ENCODE peak calls at places on chromosomes 1 and 21, in seven cellular contexts. One of them, this sample, is unnamed.
A peak's percentile ranks its signal among the peaks of the same experiment; 100 is the strongest.

GRCh38 chr21:17370750-17371325 is 142.0 kb upstream of the CXADR start:
- DNase-seq in renal cortical epithelial cell: no peak
- DNase-seq in HuH-7.5: no peak
- DNase-seq in lung microvascular endothelial cell: peak; percentile 35
- DNase-seq in T47D: no peak
- DNase-seq in germinal center: no peak
- DNase-seq in stimulated activated CD8-positive, alpha-beta memory T cell treated with anti-CD3 and anti-CD28 coated beads, Interleukin-7, amount 100 ng/mL, for 1 hour: no peak
- DNase-seq in this sample: no peak

GRCh38 chr1:211642870-211643269 is 32.6 kb downstream of the NEK2 start:
- DNase-seq in renal cortical epithelial cell: no peak
- DNase-seq in HuH-7.5: no peak
- DNase-seq in lung microvascular endothelial cell: no peak
- DNase-seq in T47D: no peak
- DNase-seq in germinal center: no peak
- DNase-seq in stimulated activated CD8-positive, alpha-beta memory T cell treated with anti-CD3 and anti-CD28 coated beads, Interleukin-7, amount 100 ng/mL, for 1 hour: no peak
- DNase-seq in this sample: no peak

GRCh38 chr1:89871768-89872473 is 51.1 kb downstream of the LRRC8D start:
- DNase-seq in renal cortical epithelial cell: no peak
- DNase-seq in HuH-7.5: no peak
- DNase-seq in lung microvascular endothelial cell: no peak
- DNase-seq in T47D: no peak
- DNase-seq in germinal center: no peak
- DNase-seq in stimulated activated CD8-positive, alpha-beta memory T cell treated with anti-CD3 and anti-CD28 coated beads, Interleukin-7, amount 100 ng/mL, for 1 hour: no peak
- DNase-seq in this sample: no peak

GRCh38 chr1:91643431-91643830 is 142.8 kb downstream of the CDC7 start:
- DNase-seq in renal cortical epithelial cell: no peak
- DNase-seq in HuH-7.5: no peak
- DNase-seq in lung microvascular endothelial cell: no peak
- DNase-seq in T47D: no peak
- DNase-seq in germinal center: no peak
- DNase-seq in stimulated activated CD8-positive, alpha-beta memory T cell treated with anti-CD3 and anti-CD28 coated beads, Interleukin-7, amount 100 ng/mL, for 1 hour: no peak
- DNase-seq in this sample: no peak

GRCh38 chr21:36022704-36023103 is 37.6 kb downstream of the SETD4 start:
- DNase-seq in renal cortical epithelial cell: no peak
- DNase-seq in HuH-7.5: no peak
- DNase-seq in lung microvascular endothelial cell: no peak
- DNase-seq in T47D: no peak
- DNase-seq in germinal center: no peak
- DNase-seq in stimulated activated CD8-positive, alpha-beta memory T cell treated with anti-CD3 and anti-CD28 coated beads, Interleukin-7, amount 100 ng/mL, for 1 hour: no peak
- DNase-seq in this sample: no peak

GRCh38 chr1:84693774-84694173 is 3.5 kb upstream of the SSX2IP start:
- DNase-seq in renal cortical epithelial cell: no peak
- DNase-seq in HuH-7.5: no peak
- DNase-seq in lung microvascular endothelial cell: no peak
- DNase-seq in T47D: no peak
- DNase-seq in germinal center: no peak
- DNase-seq in stimulated activated CD8-positive, alpha-beta memory T cell treated with anti-CD3 and anti-CD28 coated beads, Interleukin-7, amount 100 ng/mL, for 1 hour: no peak
- DNase-seq in this sample: no peak

GRCh38 chr21:39373634-39374033 is 24.7 kb upstream of the HMGN1 start:
- DNase-seq in renal cortical epithelial cell: peak; percentile 68
- DNase-seq in HuH-7.5: no peak
- DNase-seq in lung microvascular endothelial cell: peak; percentile 73
- DNase-seq in T47D: peak; percentile 78
- DNase-seq in germinal center: no peak
- DNase-seq in stimulated activated CD8-positive, alpha-beta memory T cell treated with anti-CD3 and anti-CD28 coated beads, Interleukin-7, amount 100 ng/mL, for 1 hour: no peak
- DNase-seq in this sample: peak; percentile 47

GRCh38 chr1:18110598-18110939 is 3.0 kb downstream of the IGSF21 start:
- DNase-seq in renal cortical epithelial cell: no peak
- DNase-seq in HuH-7.5: no peak
- DNase-seq in lung microvascular endothelial cell: no peak
- DNase-seq in T47D: no peak
- DNase-seq in germinal center: no peak
- DNase-seq in stimulated activated CD8-positive, alpha-beta memory T cell treated with anti-CD3 and anti-CD28 coated beads, Interleukin-7, amount 100 ng/mL, for 1 hour: no peak
- DNase-seq in this sample: no peak

GRCh38 chr21:38950388-38951094 is 144.8 kb downstream of the ETS2 start:
- DNase-seq in renal cortical epithelial cell: peak; percentile 61
- DNase-seq in HuH-7.5: no peak
- DNase-seq in lung microvascular endothelial cell: no peak
- DNase-seq in T47D: no peak
- DNase-seq in germinal center: no peak
- DNase-seq in stimulated activated CD8-positive, alpha-beta memory T cell treated with anti-CD3 and anti-CD28 coated beads, Interleukin-7, amount 100 ng/mL, for 1 hour: no peak
- DNase-seq in this sample: peak; percentile 63

GRCh38 chr1:31376374-31377134 is 3.7 kb upstream of the FABP3 start:
- DNase-seq in renal cortical epithelial cell: peak; percentile 68
- DNase-seq in HuH-7.5: no peak
- DNase-seq in lung microvascular endothelial cell: peak; percentile 24
- DNase-seq in T47D: no peak
- DNase-seq in germinal center: no peak
- DNase-seq in stimulated activated CD8-positive, alpha-beta memory T cell treated with anti-CD3 and anti-CD28 coated beads, Interleukin-7, amount 100 ng/mL, for 1 hour: no peak
- DNase-seq in this sample: peak; percentile 95

GRCh38 chr1:13809461-13810159 is 109.6 kb downstream of the PRDM2 start:
- DNase-seq in renal cortical epithelial cell: no peak
- DNase-seq in HuH-7.5: no peak
- DNase-seq in lung microvascular endothelial cell: no peak
- DNase-seq in T47D: no peak
- DNase-seq in germinal center: no peak
- DNase-seq in stimulated activated CD8-positive, alpha-beta memory T cell treated with anti-CD3 and anti-CD28 coated beads, Interleukin-7, amount 100 ng/mL, for 1 hour: no peak
- DNase-seq in this sample: peak; percentile 17

GRCh38 chr1:17308593-17308992 is 596 bp downstream of the PADI4 start:
- DNase-seq in renal cortical epithelial cell: no peak
- DNase-seq in HuH-7.5: no peak
- DNase-seq in lung microvascular endothelial cell: no peak
- DNase-seq in T47D: no peak
- DNase-seq in germinal center: no peak
- DNase-seq in stimulated activated CD8-positive, alpha-beta memory T cell treated with anti-CD3 and anti-CD28 coated beads, Interleukin-7, amount 100 ng/mL, for 1 hour: no peak
- DNase-seq in this sample: no peak

GRCh38 chr21:42509239-42509638 is 4.4 kb upstream of the SLC37A1 start:
- DNase-seq in renal cortical epithelial cell: no peak
- DNase-seq in HuH-7.5: no peak
- DNase-seq in lung microvascular endothelial cell: no peak
- DNase-seq in T47D: no peak
- DNase-seq in germinal center: no peak
- DNase-seq in stimulated activated CD8-positive, alpha-beta memory T cell treated with anti-CD3 and anti-CD28 coated beads, Interleukin-7, amount 100 ng/mL, for 1 hour: no peak
- DNase-seq in this sample: no peak

GRCh38 chr21:45655071-45655470 is 11.5 kb downstream of the PCBP3 start:
- DNase-seq in renal cortical epithelial cell: no peak
- DNase-seq in HuH-7.5: no peak
- DNase-seq in lung microvascular endothelial cell: no peak
- DNase-seq in T47D: no peak
- DNase-seq in germinal center: no peak
- DNase-seq in stimulated activated CD8-positive, alpha-beta memory T cell treated with anti-CD3 and anti-CD28 coated beads, Interleukin-7, amount 100 ng/mL, for 1 hour: no peak
- DNase-seq in this sample: no peak

This sample was measured in MG63.